ENCODE peak calls at places on chromosomes 12 and 14, in six cellular contexts. P is GM13977, D is bronchial epithelial cell, T is stomach, N is endothelial cell of umbilical vein, E is AG09319. R is an unnamed sample.

GRCh38 chr12:112839386-112839972 is 47.9 kb downstream of the RPH3A start:
- DNase-seq in D (peak; percentile 100), E (no peak), P (no peak), T (no peak), N (peak; percentile 88), R (peak; percentile 100)

GRCh38 chr12:95218164-95218851 is 701 bp downstream of the VEZT start:
- DNase-seq in T (no peak), P (no peak), D (peak; percentile 73), E (no peak), N (peak; percentile 81), R (no peak)

GRCh38 chr14:90288646-90289355 is 32.4 kb downstream of the PSMC1 start:
- DNase-seq in D (no peak), E (no peak), T (no peak), P (no peak), N (peak; percentile 68), R (no peak)

GRCh38 chr12:116454950-116455447 is 104.2 kb upstream of the MAP1LC3B2 start:
- DNase-seq in E (no peak), P (no peak), T (no peak), D (peak; percentile 92), N (peak; percentile 83), R (no peak)

GRCh38 chr14:87852107-87852506 is 140.9 kb downstream of the GALC start:
- DNase-seq in D (no peak), T (no peak), E (no peak), P (no peak), N (no peak), R (no peak)

GRCh38 chr12:42798811-42799438 is 209.4 kb upstream of the PRICKLE1 start:
- DNase-seq in T (no peak), D (no peak), E (no peak), P (no peak), N (no peak), R (no peak)

GRCh38 chr14:103014466-103015319 is 42.7 kb downstream of the CDC42BPB start:
- DNase-seq in T (no peak), D (peak; percentile 55), N (peak; percentile 36), E (no peak), P (peak; percentile 38), R (no peak)

GRCh38 chr12:52036587-52037171 is 14.6 kb upstream of the NR4A1 start:
- DNase-seq in E (no peak), T (peak; percentile 94), D (peak; percentile 55), P (peak; percentile 83), N (peak; percentile 66), R (no peak)

GRCh38 chr12:12266389-12266872 is 413 bp downstream of the LRP6 start:
- DNase-seq in N (no peak), P (no peak), T (no peak), E (no peak), D (no peak), R (no peak)

GRCh38 chr14:91727121-91727520 is 4.8 kb downstream of the CATSPERB start:
- DNase-seq in E (no peak), T (no peak), N (no peak), D (no peak), P (no peak), R (no peak)

GRCh38 chr12:123801573-123802178 is 39.6 kb downstream of the DNAH10 start:
- DNase-seq in D (peak; percentile 55), P (peak; percentile 30), T (no peak), N (peak; percentile 7), E (no peak), R (no peak)

GRCh38 chr14:90499908-90500664 is 103.3 kb downstream of the CALM1 start:
- DNase-seq in N (no peak), E (no peak), P (no peak), T (no peak), D (no peak), R (no peak)

GRCh38 chr14:79193689-79194477 is 1017.4 kb downstream of the DIO2 start:
- DNase-seq in D (no peak), N (no peak), E (no peak), T (no peak), P (no peak), R (no peak)

GRCh38 chr12:61860439-61860838 is 399.8 kb upstream of the USP15 start:
- DNase-seq in D (no peak), P (no peak), E (no peak), T (no peak), N (no peak), R (peak; percentile 29)

GRCh38 chr14:23034498-23035302 is at the start of gene PSMB5:
- DNase-seq in T (peak; percentile 91), E (peak; percentile 82), N (peak; percentile 97), D (peak; percentile 95), P (peak; percentile 92), R (peak; percentile 93)

GRCh38 chr12:47870175-47870781 is 34.5 kb downstream of the VDR start:
- DNase-seq in D (no peak), E (peak; percentile 86), T (peak; percentile 46), P (no peak), N (no peak), R (no peak)

GRCh38 chr12:109730306-109731145 is 16.9 kb downstream of the FAM222A start:
- DNase-seq in T (peak; percentile 20), E (no peak), N (no peak), D (no peak), P (no peak), R (no peak)

GRCh38 chr12:76332606-76333005 is 15.6 kb downstream of the BBS10 start:
- DNase-seq in E (no peak), T (no peak), P (no peak), N (no peak), D (no peak), R (no peak)

GRCh38 chr14:68137704-68138619 is 318.4 kb downstream of the RAD51B start:
- DNase-seq in N (peak; percentile 12), D (peak; percentile 100), E (no peak), T (peak; percentile 32), P (peak; percentile 7), R (peak; percentile 99)

GRCh38 chr14:99807413-99808132 is 14.4 kb downstream of the EML1 start:
- DNase-seq in D (no peak), T (no peak), E (no peak), P (no peak), N (no peak), R (no peak)

GRCh38 chr14:105664691-105665090 is 138.3 kb downstream of the TMEM121 start:
- DNase-seq in E (no peak), P (no peak), D (no peak), N (no peak), T (no peak), R (no peak)

GRCh38 chr14:74176404-74176788 is 62.9 kb upstream of the VSX2 start:
- DNase-seq in E (no peak), T (no peak), D (no peak), P (no peak), N (no peak), R (no peak)

GRCh38 chr14:91389173-91389572 is 28.4 kb downstream of the CCDC88C start:
- DNase-seq in E (no peak), P (no peak), T (no peak), N (no peak), D (no peak), R (no peak)

GRCh38 chr14:99575043-99576023 is 28.7 kb downstream of the CCDC85C start:
- DNase-seq in N (no peak), D (peak; percentile 79), E (no peak), T (peak; percentile 90), P (no peak), R (peak; percentile 22)

GRCh38 chr14:58427289-58428010 is at the start of the genes KIAA0586 and TIMM9:
- DNase-seq in P (peak; percentile 89), N (peak; percentile 98), D (peak; percentile 95), T (peak; percentile 96), E (peak; percentile 98), R (peak; percentile 94)

GRCh38 chr12:9127484-9127883 is 11.8 kb upstream of the A2M start:
- DNase-seq in T (no peak), P (no peak), N (no peak), E (no peak), D (no peak), R (no peak)

GRCh38 chr12:9133243-9133938 is 17.7 kb upstream of the A2M start:
- DNase-seq in N (no peak), E (no peak), T (no peak), P (no peak), D (no peak), R (no peak)

GRCh38 chr12:9132008-9132535 is 16.4 kb upstream of the A2M start:
- DNase-seq in P (no peak), D (no peak), N (no peak), E (no peak), T (no peak), R (no peak)

GRCh38 chr12:9127936-9128663 is 12.4 kb upstream of the A2M start:
- DNase-seq in E (no peak), N (no peak), T (no peak), D (no peak), P (no peak), R (no peak)

DNA sequence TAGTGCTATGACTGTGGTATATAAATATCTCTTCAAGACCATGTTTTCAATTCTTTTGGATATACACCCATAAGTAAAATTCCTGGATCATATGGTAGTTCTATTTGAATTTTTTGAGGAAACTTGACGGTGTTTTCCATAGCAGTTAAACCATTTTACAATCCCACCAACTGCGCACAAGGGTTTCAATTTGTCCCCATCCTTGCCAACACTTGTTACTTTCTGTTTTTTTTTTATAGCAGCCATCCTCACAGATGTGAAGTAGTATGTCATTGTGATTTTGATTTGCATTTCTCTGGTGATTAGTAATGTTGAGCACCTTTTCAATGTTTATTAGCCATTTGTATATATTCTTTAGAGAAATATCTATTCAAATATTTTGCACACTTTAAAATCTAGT is 14.5 kb upstream of the A2M start:
- DNase-seq in N (no peak), P (no peak), E (no peak), D (no peak), T (no peak), R (no peak)
- TF ChIP-seq CTCF in N (no peak), P (no peak), E (no peak), D (no peak), T (no peak), R (no peak)

GRCh38 chr14:64968651-64969050 is 3.5 kb downstream of the RAB15 start:
- DNase-seq in P (no peak), N (no peak), E (no peak), D (no peak), T (no peak), R (no peak)
- TF ChIP-seq CTCF in P (no peak), N (no peak), E (no peak), D (no peak), T (no peak), R (no peak)

DNA sequence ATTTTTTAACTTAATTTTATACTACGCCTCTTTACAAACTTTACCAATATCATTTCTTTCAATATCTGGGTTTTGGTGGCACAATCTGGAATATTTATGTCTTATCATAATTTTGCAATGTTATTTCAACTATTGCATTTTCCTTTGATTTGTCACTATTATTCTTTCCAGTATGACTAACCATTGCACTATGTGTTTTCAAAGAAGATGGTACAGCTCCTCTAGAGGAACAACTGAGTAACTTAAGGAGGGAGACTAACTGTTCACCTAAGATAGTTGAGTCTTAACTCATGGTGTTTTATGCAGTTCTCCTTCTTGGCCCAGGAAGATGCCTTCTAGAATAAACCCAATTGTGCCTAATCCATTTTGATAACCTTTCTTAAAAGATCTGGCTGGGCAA is 60.5 kb upstream of the KIF21A start:
- DNase-seq in N (peak; percentile 48), T (no peak), E (no peak), D (peak; percentile 85), P (no peak), R (no peak)
- TF ChIP-seq CTCF in N (no peak), T (no peak), E (no peak), D (peak; percentile 32), P (no peak), R (peak; percentile 45)

DNA sequence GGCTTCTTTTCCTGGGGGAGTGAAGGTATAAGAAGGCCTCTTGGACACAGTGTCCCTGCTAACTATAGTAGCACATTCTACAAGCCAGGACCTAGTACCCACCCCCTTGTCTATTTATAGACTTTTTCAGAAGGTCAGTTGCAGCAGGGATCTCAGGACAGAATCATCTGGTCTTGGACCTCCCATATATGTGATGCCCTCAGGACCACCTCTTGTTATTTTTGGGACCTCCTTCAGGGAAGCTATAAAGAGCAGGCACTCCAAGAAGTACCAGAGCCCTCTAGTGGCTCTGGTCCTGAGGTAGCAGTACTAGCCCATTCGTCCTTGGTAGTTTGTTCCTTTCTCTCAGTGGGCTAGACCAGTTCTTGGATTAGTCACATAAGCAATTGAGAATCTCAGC is 4.3 kb downstream of the COQ10A start:
- DNase-seq in P (no peak), T (no peak), D (peak; percentile 35), E (no peak), N (peak; percentile 39), R (no peak)
- TF ChIP-seq CTCF in P (peak; percentile 50), T (peak; percentile 9), D (peak; percentile 57), E (peak; percentile 53), N (peak; percentile 29), R (peak; percentile 59)

R was measured in epithelial cell of proximal tubule.